ENCODE peak calls at places on chromosomes 4 and X, in seven cellular contexts. G is HCT116, D is endothelial cell of umbilical vein, W is GM12878, U is upper lobe of left lung, I is transverse colon, N is stomach. A is an unnamed sample.

GRCh38 chrX:119687661-119688413 is 5.1 kb downstream of the SEPTIN6 start:
- DNase-seq in U (no peak), D (peak; percentile 31), W (no peak), N (no peak), I (no peak), G (no peak), A (no peak)

GRCh38 chrX:70908541-70908940 is at the start of gene TEX11:
- DNase-seq in D (no peak), W (no peak), N (no peak), G (no peak), I (no peak), U (no peak), A (no peak)

GRCh38 chrX:31656013-31656412 is 584.2 kb upstream of the FTHL17 start:
- DNase-seq in W (no peak), G (no peak), U (no peak), I (no peak), N (no peak), D (peak; percentile 22), A (no peak)

GRCh38 chrX:132216806-132217202 is 2.4 kb downstream of the RAP2C start:
- DNase-seq in G (no peak), D (peak; percentile 44), W (no peak), I (no peak), U (no peak), N (no peak), A (no peak)

GRCh38 chrX:70042399-70043371 is 7.1 kb downstream of the AWAT2 start:
- DNase-seq in I (no peak), U (no peak), W (no peak), D (no peak), G (peak; percentile 12), N (peak; percentile 62), A (no peak)

GRCh38 chr4:21512351-21512750 is 436.2 kb downstream of the KCNIP4 start:
- DNase-seq in D (peak; percentile 71), N (no peak), U (no peak), W (no peak), I (no peak), G (peak; percentile 4), A (no peak)

GRCh38 chr4:76546282-76547166 is 111.5 kb downstream of the SHROOM3 start:
- DNase-seq in G (no peak), N (peak; percentile 69), U (no peak), W (no peak), I (peak; percentile 30), D (peak; percentile 90), A (no peak)

GRCh38 chrX:136931661-136932060 is 51.1 kb upstream of the RBMX start:
- DNase-seq in I (no peak), D (no peak), N (no peak), W (no peak), G (no peak), U (no peak), A (no peak)

GRCh38 chrX:118499295-118499694 is 3.7 kb downstream of the DOCK11 start:
- DNase-seq in W (no peak), U (no peak), G (no peak), D (no peak), N (no peak), I (no peak), A (no peak)

GRCh38 chr4:1208266-1208961 is 36.0 kb upstream of the SPON2 start:
- DNase-seq in I (peak; percentile 30), N (no peak), U (peak; percentile 85), G (no peak), W (no peak), D (no peak), A (peak; percentile 79)

GRCh38 chrX:155263854-155264628 is at the start of gene RAB39B:
- DNase-seq in G (no peak), D (peak; percentile 9), I (peak; percentile 38), N (peak; percentile 43), W (peak; percentile 24), U (peak; percentile 86), A (no peak)

GRCh38 chrX:39196192-39197102 is 395.2 kb downstream of the MID1IP1 start:
- DNase-seq in N (peak; percentile 34), D (no peak), W (peak; percentile 90), I (peak; percentile 29), G (peak; percentile 26), U (no peak), A (no peak)

GRCh38 chrX:128518508-128518907 is 466.3 kb upstream of the ACTRT1 start:
- DNase-seq in N (no peak), G (no peak), U (no peak), I (no peak), W (no peak), D (peak; percentile 33), A (no peak)

GRCh38 chrX:45266456-45266855 is 65.8 kb upstream of the DIPK2B start:
- DNase-seq in I (no peak), D (peak; percentile 24), G (no peak), N (no peak), U (no peak), W (no peak), A (no peak)

GRCh38 chrX:151346931-151347543 is 50.0 kb upstream of the VMA21 start:
- DNase-seq in I (no peak), G (no peak), N (no peak), D (no peak), U (no peak), W (no peak), A (no peak)
- TF ChIP-seq POLR2AphosphoS5 in I (no peak), G (no peak), N (no peak), D (no peak), U (no peak), W (no peak), A (no peak)

GRCh38 chr4:170068438-170069128 is 21.2 kb downstream of the AADAT start:
- DNase-seq in G (no peak), W (no peak), N (no peak), D (no peak), U (no peak), I (no peak), A (no peak)
- H3K36me3 ChIP-seq in G (peaks cover 16% of the 10 kb centered on the region), W (no peaks in the 10 kb centered on the region), N (no peaks in the 10 kb centered on the region), D (no peaks in the 10 kb centered on the region), U (no peaks in the 10 kb centered on the region), I (no peaks in the 10 kb centered on the region), A (peaks cover 14% of the 10 kb centered on the region)

DNA sequence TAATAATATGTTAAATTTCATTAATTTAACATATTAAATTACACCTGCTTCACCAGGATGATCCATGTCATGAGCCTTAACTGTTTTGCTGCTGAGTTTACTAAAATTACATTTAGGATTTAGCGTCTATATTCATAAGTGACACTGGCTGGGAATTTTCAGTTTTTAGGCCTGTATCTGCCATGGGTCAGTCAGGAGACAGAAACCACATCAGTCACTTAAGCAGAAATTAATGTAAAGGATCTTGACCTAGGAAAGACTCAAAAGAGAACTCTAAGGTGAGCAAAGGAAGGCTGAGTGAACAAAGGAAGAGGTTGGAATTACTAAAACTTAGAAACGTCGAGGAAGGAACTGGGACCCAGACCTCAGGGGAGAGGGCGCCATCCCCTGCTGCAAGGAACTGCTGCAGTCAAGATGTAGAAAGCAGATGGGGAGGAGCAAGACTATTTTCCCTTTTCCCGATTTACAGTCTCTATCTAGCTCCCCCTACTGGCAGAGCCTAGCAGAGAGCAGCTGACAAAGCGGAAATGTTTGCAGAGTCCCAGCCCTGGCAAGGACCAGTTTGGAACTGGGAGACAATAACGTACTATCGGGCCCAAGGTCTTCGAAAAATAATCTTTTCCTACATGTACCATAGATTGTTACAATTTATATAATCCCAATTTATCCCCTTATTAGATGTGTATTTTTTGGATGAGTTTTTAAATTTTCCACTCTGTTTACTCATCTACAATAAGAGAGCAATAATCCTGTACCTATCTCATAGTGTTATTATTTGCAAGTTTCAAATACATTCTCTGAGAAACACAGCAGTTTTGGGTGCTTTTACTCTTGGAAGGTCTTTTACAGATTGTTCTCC is 22.6 kb upstream of the RBBP7 start:
- DNase-seq in W (peak; percentile 25), D (peak; percentile 70), G (peak; percentile 67), N (peak; percentile 72), I (peak; percentile 77), U (no peak), A (no peak)
- TF ChIP-seq POLR2AphosphoS5 in W (no peak), D (no peak), G (peak; percentile 40), N (no peak), I (no peak), U (no peak), A (no peak)

GRCh38 chr4:38909015-38909414 is 41.4 kb downstream of the FAM114A1 start:
- DNase-seq in G (no peak), N (no peak), I (no peak), D (no peak), W (no peak), U (no peak), A (no peak)

GRCh38 chr4:38914859-38915258 is 47.3 kb downstream of the FAM114A1 start:
- DNase-seq in D (no peak), I (no peak), U (no peak), G (no peak), N (no peak), W (no peak), A (no peak)

GRCh38 chr4:38905657-38906398 is 38.2 kb downstream of the FAM114A1 start:
- DNase-seq in I (no peak), N (no peak), G (no peak), U (no peak), D (no peak), W (no peak), A (no peak)

GRCh38 chr4:38911257-38911656 is 43.7 kb downstream of the FAM114A1 start:
- DNase-seq in G (no peak), I (peak; percentile 13), W (no peak), U (no peak), D (no peak), N (no peak), A (no peak)
- H3K36me3 ChIP-seq in G (peaks cover 5% of the 10 kb centered on the region), I (peaks cover 5% of the 10 kb centered on the region), W (no peaks in the 10 kb centered on the region), U (peaks cover 100% of the 10 kb centered on the region), D (peaks cover 42% of the 10 kb centered on the region), N (peaks cover 64% of the 10 kb centered on the region), A (peaks cover 91% of the 10 kb centered on the region)